ENCODE peak calls at places on chromosomes 5 and 9, in seven cellular contexts. U, Z, F, Q, Y, O and A are unnamed samples.

GRCh38 chr5:134132372-134133212 is 18.1 kb downstream of the TCF7 start:
- DNase-seq in U (no peak), Z (peak; percentile 92), F (no peak), Q (no peak), Y (no peak), O (no peak), A (no peak)

GRCh38 chr5:42583322-42583721 is 160.1 kb downstream of the GHR start:
- DNase-seq in U (peak; percentile 37), Z (peak; percentile 2), F (no peak), Q (peak; percentile 64), Y (peak; percentile 37), O (peak; percentile 69), A (peak; percentile 67)

GRCh38 chr5:9239626-9240025 is 306.2 kb downstream of the SEMA5A start:
- DNase-seq in U (no peak), Z (no peak), F (no peak), Q (no peak), Y (no peak), O (no peak), A (no peak)

GRCh38 chr5:99587983-99588382 is 659.2 kb upstream of the CHD1 start:
- DNase-seq in U (no peak), Z (no peak), F (no peak), Q (no peak), Y (no peak), O (no peak), A (no peak)

GRCh38 chr5:1479581-1480188 is 34.4 kb upstream of the SLC6A3 start:
- DNase-seq in U (peak; percentile 87), Z (no peak), F (no peak), Q (peak; percentile 23), Y (no peak), O (peak; percentile 81), A (peak; percentile 79)

GRCh38 chr5:136018814-136019777 is 9.7 kb upstream of the TGFBI start:
- DNase-seq in U (peak; percentile 82), Z (no peak), F (no peak), Q (peak; percentile 37), Y (no peak), O (no peak), A (no peak)

GRCh38 chr5:180668835-180669596 is 19.6 kb upstream of the FLT4 start:
- DNase-seq in U (no peak), Z (no peak), F (no peak), Q (peak; percentile 24), Y (no peak), O (no peak), A (peak; percentile 76)

GRCh38 chr5:171422902-171423663 is 3.6 kb downstream of the FGF18 start:
- DNase-seq in U (peak; percentile 24), Z (no peak), F (no peak), Q (no peak), Y (no peak), O (no peak), A (no peak)

GRCh38 chr5:135568241-135568640 is 10.6 kb downstream of the CXCL14 start:
- DNase-seq in U (no peak), Z (no peak), F (no peak), Q (no peak), Y (no peak), O (no peak), A (no peak)

GRCh38 chr9:128937310-128938165 is 9.9 kb downstream of the DOLK start:
- DNase-seq in U (no peak), Z (no peak), F (no peak), Q (no peak), Y (no peak), O (no peak), A (no peak)

GRCh38 chr5:159444441-159445082 is 114.3 kb upstream of the IL12B start:
- DNase-seq in U (peak; percentile 44), Z (no peak), F (no peak), Q (peak; percentile 48), Y (peak; percentile 29), O (no peak), A (peak; percentile 71)

GRCh38 chr5:71809446-71809845 is 90.4 kb downstream of the CARTPT start:
- DNase-seq in U (peak; percentile 27), Z (no peak), F (no peak), Q (no peak), Y (no peak), O (no peak), A (no peak)

GRCh38 chr5:111603446-111603827 is 91.1 kb upstream of the STARD4 start:
- DNase-seq in U (no peak), Z (no peak), F (no peak), Q (no peak), Y (no peak), O (no peak), A (no peak)

GRCh38 chr5:159990506-159990905 is 18.4 kb upstream of the TTC1 start:
- DNase-seq in U (no peak), Z (no peak), F (no peak), Q (no peak), Y (no peak), O (no peak), A (peak; percentile 23)

GRCh38 chr9:3431890-3432289 is 93.9 kb downstream of the RFX3 start:
- DNase-seq in U (no peak), Z (no peak), F (no peak), Q (no peak), Y (no peak), O (no peak), A (no peak)

GRCh38 chr9:107730691-107731090 is 241.1 kb upstream of the KLF4 start:
- DNase-seq in U (no peak), Z (no peak), F (no peak), Q (no peak), Y (no peak), O (no peak), A (no peak)

GRCh38 chr9:93267681-93268505 is 84.0 kb downstream of the WNK2 start:
- DNase-seq in U (peak; percentile 9), Z (no peak), F (no peak), Q (no peak), Y (no peak), O (no peak), A (no peak)

GRCh38 chr5:3027866-3028635 is 276.6 kb upstream of the IRX2 start:
- DNase-seq in U (no peak), Z (no peak), F (no peak), Q (no peak), Y (no peak), O (no peak), A (no peak)

GRCh38 chr5:32276173-32276853 is 36.4 kb downstream of the MTMR12 start:
- DNase-seq in U (no peak), Z (no peak), F (peak; percentile 43), Q (peak; percentile 23), Y (no peak), O (no peak), A (no peak)

GRCh38 chr9:136787690-136788400 is 3.3 kb upstream of the TMEM141 start:
- DNase-seq in U (peak; percentile 77), Z (no peak), F (no peak), Q (peak; percentile 81), Y (no peak), O (peak; percentile 64), A (no peak)

GRCh38 chr9:95383198-95383673 is 65.7 kb upstream of the FANCC start:
- DNase-seq in U (no peak), Z (no peak), F (no peak), Q (peak; percentile 25), Y (peak; percentile 22), O (no peak), A (no peak)

GRCh38 chr9:74724317-74724716 is 163.4 kb downstream of the TRPM6 start:
- DNase-seq in U (no peak), Z (no peak), F (no peak), Q (no peak), Y (no peak), O (no peak), A (no peak)
- TF ChIP-seq JUND in U (no peak), Z (no peak), F (no peak), Q (no peak), Y (no peak), O (no peak), A (no peak)

DNA sequence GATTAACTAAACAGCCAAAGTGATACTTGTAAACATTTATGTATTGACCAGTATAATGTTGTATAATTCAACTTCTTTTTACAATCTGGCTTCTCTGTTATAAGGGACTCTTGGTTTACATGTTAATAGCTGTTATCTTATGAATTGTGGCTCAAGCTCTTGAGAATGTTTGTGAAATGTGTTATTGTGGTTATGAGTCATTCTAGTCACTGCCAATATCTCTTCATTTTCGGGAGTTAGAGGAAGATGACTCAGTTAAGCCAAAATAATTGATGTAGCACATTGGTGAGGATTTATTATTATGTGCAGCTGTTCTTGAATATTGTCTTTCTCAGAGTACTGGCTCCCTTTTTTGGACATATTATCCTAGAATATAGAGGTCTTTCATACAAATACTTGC is 655.2 kb upstream of the RIOK2 start:
- DNase-seq in U (no peak), Z (peak; percentile 58), F (no peak), Q (no peak), Y (peak; percentile 48), O (no peak), A (no peak)
- TF ChIP-seq JUND in U (peak; percentile 100), Z (peak; percentile 83), F (no peak), Q (no peak), Y (peak; percentile 82), O (no peak), A (no peak)

GRCh38 chr9:123281659-123282342 is 13.4 kb upstream of the STRBP start:
- DNase-seq in U (no peak), Z (no peak), F (no peak), Q (no peak), Y (no peak), O (no peak), A (no peak)
- TF ChIP-seq JUND in U (no peak), Z (no peak), F (no peak), Q (no peak), Y (no peak), O (no peak), A (no peak)

GRCh38 chr5:172770374-172770674 is 671 bp downstream of the DUSP1 start:
- DNase-seq in U (no peak), Z (no peak), F (no peak), Q (no peak), Y (no peak), O (no peak), A (no peak)

GRCh38 chr5:172769324-172769597 is 1.7 kb downstream of the DUSP1 start:
- DNase-seq in U (no peak), Z (no peak), F (no peak), Q (no peak), Y (no peak), O (no peak), A (no peak)

GRCh38 chr5:172770675-172771438 is at the start of gene DUSP1:
- DNase-seq in U (peak; percentile 99), Z (no peak), F (peak; percentile 83), Q (peak; percentile 88), Y (peak; percentile 89), O (peak; percentile 97), A (peak; percentile 98)

GRCh38 chr5:172768573-172769323 is 2.2 kb downstream of the DUSP1 start:
- DNase-seq in U (no peak), Z (no peak), F (no peak), Q (no peak), Y (no peak), O (no peak), A (no peak)

DNA sequence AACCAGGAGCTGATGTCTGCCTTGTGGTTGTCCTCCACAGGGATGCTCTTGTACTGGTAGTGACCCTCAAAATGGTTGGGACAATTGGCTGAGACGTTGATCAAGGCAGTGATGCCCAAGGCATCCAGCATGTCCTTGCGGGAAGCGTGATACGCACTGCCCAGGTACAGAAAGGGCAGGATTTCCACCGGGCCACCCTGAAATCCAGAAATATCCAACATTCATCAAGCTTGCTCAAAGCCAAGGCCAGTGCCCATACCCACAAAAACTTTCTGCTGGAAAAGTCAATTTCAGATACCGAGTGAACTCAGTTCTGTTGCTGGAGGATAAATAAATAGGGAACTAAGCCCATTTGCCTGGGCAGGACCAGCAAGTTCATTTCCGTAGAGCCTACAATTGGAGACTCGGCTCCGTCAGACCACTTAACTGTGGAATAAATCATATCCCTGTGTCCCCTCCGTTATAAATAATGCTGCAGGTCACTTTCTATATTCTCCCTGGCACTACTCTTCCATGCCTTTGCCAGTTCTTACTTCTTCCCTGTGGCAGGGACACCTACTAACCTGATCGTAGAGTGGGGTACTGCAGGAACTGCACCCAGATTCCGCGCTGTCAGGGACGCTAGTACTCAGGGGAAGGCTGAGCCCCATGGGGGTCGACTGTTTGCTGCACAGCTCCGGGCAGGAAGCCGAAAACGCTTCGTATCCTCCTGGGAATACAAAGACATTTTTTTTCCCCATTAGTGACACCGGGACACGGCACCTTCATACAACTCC is 1.2 kb downstream of the DUSP1 start:
- DNase-seq in U (peak; percentile 49), Z (no peak), F (no peak), Q (no peak), Y (no peak), O (no peak), A (no peak)
- TF ChIP-seq JUND in U (no peak), Z (no peak), F (no peak), Q (no peak), Y (no peak), O (no peak), A (no peak)